ENCODE peak calls at places on chromosomes 12 and 14, in nine cellular contexts. W is ovary; L is IMR-90; E is MCF 10A; J is activated naive CD4-positive, alpha-beta T cell; Q is Kasumi-1; O is HEK293T; K is stimulated activated CD8-positive, alpha-beta memory T cell treated with anti-CD3 and anti-CD28 coated beads, Interleukin-7, amount 100 ng/mL, for 4 hours; X is T-helper 17 cell. G is an unnamed sample.

GRCh38 chr12:91954761-91955160 is 190.9 kb downstream of the BTG1 start:
- DNase-seq in W (no peak), L (no peak), E (no peak), J (no peak), Q (no peak), O (no peak), K (no peak), X (no peak), G (no peak)

GRCh38 chr12:53719649-53720048 is 7.6 kb downstream of the CALCOCO1 start:
- DNase-seq in W (no peak), L (no peak), E (no peak), J (no peak), Q (no peak), O (no peak), K (no peak), X (no peak), G (no peak)

GRCh38 chr12:124432376-124432775 is 135.0 kb downstream of the NCOR2 start:
- DNase-seq in W (no peak), L (no peak), E (no peak), J (no peak), Q (no peak), O (no peak), K (no peak), X (no peak), G (no peak)

GRCh38 chr14:47040490-47040889 is 388.9 kb upstream of the RPL10L start:
- DNase-seq in W (no peak), L (no peak), E (peak; percentile 14), J (no peak), Q (peak; percentile 41), O (peak; percentile 10), K (no peak), X (no peak), G (no peak)

GRCh38 chr14:94021416-94022157 is 4.6 kb upstream of the OTUB2 start:
- DNase-seq in W (no peak), L (no peak), E (no peak), J (no peak), Q (no peak), O (no peak), K (no peak), X (no peak), G (peak; percentile 35)

GRCh38 chr12:26347300-26347699 is 151.9 kb downstream of the SSPN start:
- DNase-seq in W (no peak), L (no peak), E (no peak), J (no peak), Q (no peak), O (no peak), K (no peak), X (no peak), G (no peak)

GRCh38 chr12:109920266-109920780 is 20.2 kb downstream of the TCHP start:
- DNase-seq in W (no peak), L (no peak), E (no peak), J (no peak), Q (no peak), O (no peak), K (no peak), X (no peak), G (no peak)

GRCh38 chr12:20212658-20213387 is 155.5 kb upstream of the PDE3A start:
- DNase-seq in W (peak; percentile 85), L (peak; percentile 98), E (peak; percentile 99), J (no peak), Q (peak; percentile 83), O (peak; percentile 58), K (no peak), X (no peak), G (peak; percentile 95)

GRCh38 chr12:106125351-106126085 is 13.2 kb downstream of the NUAK1 start:
- DNase-seq in W (no peak), L (no peak), E (no peak), J (no peak), Q (no peak), O (no peak), K (no peak), X (no peak), G (no peak)

GRCh38 chr14:24984846-24985589 is 64.9 kb downstream of the STXBP6 start:
- DNase-seq in W (no peak), L (no peak), E (no peak), J (no peak), Q (peak; percentile 73), O (peak; percentile 17), K (no peak), X (no peak), G (peak; percentile 31)

GRCh38 chr12:22230280-22230794 is 104.2 kb downstream of the ST8SIA1 start:
- DNase-seq in W (no peak), L (peak; percentile 69), E (no peak), J (no peak), Q (no peak), O (no peak), K (no peak), X (no peak), G (no peak)

GRCh38 chr12:98002887-98003493 is 512.4 kb upstream of the TMPO start:
- DNase-seq in W (no peak), L (peak; percentile 1), E (peak; percentile 59), J (no peak), Q (peak; percentile 76), O (peak; percentile 47), K (no peak), X (no peak), G (peak; percentile 10)

GRCh38 chr14:100654814-100655795 is 67.9 kb upstream of the BEGAIN start:
- DNase-seq in W (no peak), L (no peak), E (no peak), J (no peak), Q (no peak), O (peak; percentile 59), K (peak; percentile 28), X (peak; percentile 35), G (peak; percentile 71)

GRCh38 chr12:6058481-6059161 is 65.8 kb downstream of the VWF start:
- DNase-seq in W (no peak), L (no peak), E (no peak), J (no peak), Q (no peak), O (no peak), K (no peak), X (no peak), G (no peak)

GRCh38 chr14:104784846-104785707 is 10.5 kb downstream of the AKT1 start:
- DNase-seq in W (no peak), L (no peak), E (no peak), J (no peak), Q (no peak), O (no peak), K (no peak), X (no peak), G (no peak)

GRCh38 chr12:52906049-52906645 is 1.3 kb upstream of the KRT8 start:
- DNase-seq in W (no peak), L (no peak), E (peak; percentile 67), J (no peak), Q (no peak), O (no peak), K (no peak), X (no peak), G (peak; percentile 55)

GRCh38 chr12:68240975-68241374 is 12.4 kb downstream of the IL22 start:
- DNase-seq in W (peak; percentile 52), L (peak; percentile 57), E (no peak), J (no peak), Q (no peak), O (no peak), K (peak; percentile 17), X (no peak), G (peak; percentile 56)

GRCh38 chr14:101220921-101221510 is 317.5 kb upstream of the RTL1 start:
- DNase-seq in W (no peak), L (no peak), E (no peak), J (no peak), Q (no peak), O (no peak), K (no peak), X (no peak), G (no peak)

GRCh38 chr12:54140958-54141388 is 47.8 kb downstream of the SMUG1 start:
- DNase-seq in W (peak; percentile 65), L (no peak), E (no peak), J (no peak), Q (no peak), O (no peak), K (no peak), X (no peak), G (no peak)

GRCh38 chr14:101982621-101983020 is 18.2 kb downstream of the DYNC1H1 start:
- DNase-seq in W (no peak), L (no peak), E (no peak), J (no peak), Q (no peak), O (no peak), K (no peak), X (no peak), G (no peak)

GRCh38 chr12:15485466-15485865 is 163.2 kb downstream of the PTPRO start:
- DNase-seq in W (no peak), L (no peak), E (no peak), J (no peak), Q (no peak), O (no peak), K (no peak), X (no peak), G (no peak)

GRCh38 chr12:124507188-124508109 is 60.0 kb downstream of the NCOR2 start:
- DNase-seq in W (no peak), L (peak; percentile 69), E (no peak), J (no peak), Q (no peak), O (no peak), K (no peak), X (no peak), G (peak; percentile 55)

GRCh38 chr12:3531496-3531895 is 40.5 kb downstream of the PRMT8 start:
- DNase-seq in W (no peak), L (no peak), E (no peak), J (no peak), Q (no peak), O (no peak), K (no peak), X (no peak), G (no peak)

G was measured in Daoy.